ENCODE peak calls at places on chromosomes 13 and 19, in eight cellular contexts. Q is colonic mucosa, P is tibial artery, V is OCI-LY7, M is IMR-90, I is cardiac muscle cell, N is heart right ventricle, U is tibial nerve. C is an unnamed sample. For H3K4me1, the result is how much of the 10 kb centered on the place peaks cover.

GRCh38 chr13:72109863-72110262 is 242.9 kb upstream of the DACH1 start:
- DNase-seq in N (no peak), I (no peak), U (no peak), P (no peak), Q (no peak), M (no peak), V (no peak), C (no peak)

GRCh38 chr13:112708560-112709240 is 18.9 kb downstream of the ATP11A start:
- DNase-seq in N (no peak), U (no peak), Q (no peak), M (no peak), I (no peak), V (no peak), P (no peak), C (no peak)

GRCh38 chr19:3343619-3344502 is 22.5 kb upstream of the NFIC start:
- DNase-seq in I (no peak), U (peak), N (peak), P (peak), Q (peak), V (peak), M (peak), C (peak)

GRCh38 chr13:73698859-73699258 is 435.3 kb downstream of the KLF12 start:
- DNase-seq in V (no peak), P (no peak), U (no peak), M (peak), I (no peak), N (no peak), Q (no peak), C (no peak)

GRCh38 chr13:20174656-20175405 is 14.0 kb upstream of the GJA3 start:
- DNase-seq in Q (peak), M (peak), U (peak), P (peak), V (no peak), I (no peak), N (peak), C (peak)

GRCh38 chr19:58170860-58171259 is 12.0 kb upstream of the ZNF274 start:
- DNase-seq in M (peak), Q (no peak), U (no peak), I (no peak), N (no peak), P (no peak), V (no peak), C (no peak)

GRCh38 chr13:34751492-34751891 is 190.6 kb upstream of the NBEA start:
- DNase-seq in U (no peak), Q (no peak), M (no peak), P (no peak), V (no peak), N (no peak), I (no peak), C (no peak)

GRCh38 chr13:41693434-41693833 is 236.1 kb downstream of the RGCC start:
- DNase-seq in P (no peak), V (no peak), U (no peak), M (no peak), I (no peak), N (no peak), Q (no peak), C (no peak)

GRCh38 chr19:5719274-5719960 is 529 bp downstream of the LONP1 start:
- DNase-seq in U (no peak), P (no peak), N (no peak), M (peak), I (peak), V (peak), Q (no peak), C (no peak)

GRCh38 chr13:73303858-73304257 is 245.1 kb downstream of the KLF5 start:
- DNase-seq in M (peak), U (no peak), P (no peak), Q (no peak), V (no peak), I (no peak), N (no peak), C (no peak)

GRCh38 chr13:79919109-79919508 is 421.8 kb downstream of the SPRY2 start:
- DNase-seq in N (no peak), M (no peak), V (no peak), P (no peak), Q (no peak), I (no peak), U (no peak), C (no peak)

GRCh38 chr19:49335784-49336481 is 727 bp downstream of the CD37 start:
- DNase-seq in V (peak), U (no peak), P (no peak), Q (no peak), I (no peak), M (no peak), N (no peak), C (peak)
- H3K4me1 ChIP-seq in V (half or more), U (under half), P (under half), Q (under half), I (under half), M (under half), N (half or more), C (under half)

DNA sequence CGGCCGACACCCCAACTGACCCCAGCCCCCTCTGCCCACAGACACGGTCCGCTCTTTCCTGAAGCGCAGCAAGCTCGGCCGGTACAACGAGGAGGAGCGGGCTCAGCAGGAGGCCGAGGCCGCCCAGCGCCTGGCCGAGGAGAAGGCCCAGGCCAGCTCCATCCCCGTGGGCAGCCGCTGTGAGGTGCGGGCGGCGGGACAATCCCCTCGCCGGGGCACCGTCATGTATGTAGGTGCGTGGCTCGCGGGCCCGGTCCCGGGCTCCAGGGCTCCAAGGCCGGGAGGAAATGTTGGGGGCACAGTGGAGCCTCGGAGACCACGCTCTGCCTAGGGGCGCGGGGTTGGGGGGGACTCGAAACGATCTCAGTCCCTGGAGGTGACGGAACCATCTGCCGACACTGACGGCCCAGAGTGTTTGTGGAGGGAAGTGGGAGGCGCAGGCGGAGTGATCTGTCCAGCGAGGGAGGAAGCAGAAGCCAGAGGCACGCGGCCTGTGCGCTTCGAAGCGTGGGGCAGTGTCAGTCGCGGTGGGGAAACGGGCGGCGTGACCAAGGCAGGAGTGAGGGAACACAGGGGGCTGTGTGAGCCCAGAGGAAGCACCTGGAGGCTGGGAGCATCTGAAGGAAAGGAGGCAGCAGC is 6.3 kb downstream of the TBCB start:
- DNase-seq in U (no peak), I (no peak), P (no peak), N (no peak), M (no peak), Q (no peak), V (no peak), C (no peak)
- TF ChIP-seq CTCF in U (no peak), I (no peak), P (no peak), N (no peak), M (no peak), Q (no peak), V (no peak), C (no peak)

GRCh38 chr13:106472621-106473020 is 62.8 kb downstream of the EFNB2 start:
- DNase-seq in U (no peak), M (no peak), N (no peak), V (no peak), P (no peak), I (no peak), Q (no peak), C (no peak)
- H3K27ac ChIP-seq in U (no peak), M (no peak), N (no peak), V (no peak), P (no peak), I (peak), Q (peak), C (peak)

GRCh38 chr13:110910013-110910890 is 4.6 kb downstream of the ANKRD10 start:
- DNase-seq in U (no peak), V (no peak), P (no peak), Q (peak), M (no peak), N (no peak), I (no peak), C (no peak)
- H3K4me1 ChIP-seq in U (half or more), V (under half), P (half or more), Q (under half), M (under half), N (half or more), I (under half), C (under half)